ENCODE peak calls at places on chromosomes 16 and 17, in five cellular contexts. One of them, this sample, is unnamed.

GRCh38 chr17:64240741-64241347 is 22.2 kb downstream of the TEX2 start:
- DNase-seq in GM23338: no peak
- DNase-seq in GM12878: no peak
- DNase-seq in prostate gland: peak; percentile 10
- DNase-seq in stomach: no peak
- DNase-seq in this sample: peak; percentile 92

GRCh38 chr17:4934173-4934979 is 2.3 kb downstream of the GP1BA start:
- DNase-seq in prostate gland: no peak
- DNase-seq in GM12878: no peak
- DNase-seq in stomach: peak; percentile 69
- DNase-seq in GM23338: peak; percentile 70
- DNase-seq in this sample: no peak

GRCh38 chr16:4935231-4935855 is 1.6 kb downstream of the PPL start:
- DNase-seq in GM23338: no peak
- DNase-seq in GM12878: no peak
- DNase-seq in prostate gland: peak; percentile 91
- DNase-seq in stomach: peak; percentile 83
- DNase-seq in this sample: peak; percentile 96

GRCh38 chr16:66798162-66798561 is 3.2 kb downstream of the TERB1 start:
- DNase-seq in GM23338: no peak
- DNase-seq in GM12878: no peak
- DNase-seq in prostate gland: no peak
- DNase-seq in stomach: no peak
- DNase-seq in this sample: no peak

GRCh38 chr16:57373117-57373947 is 1.0 kb downstream of the CX3CL1 start:
- DNase-seq in stomach: no peak
- DNase-seq in GM12878: no peak
- DNase-seq in prostate gland: no peak
- DNase-seq in GM23338: no peak
- DNase-seq in this sample: no peak

GRCh38 chr16:17072104-17072503 is 398.7 kb downstream of the XYLT1 start:
- DNase-seq in GM12878: no peak
- DNase-seq in stomach: no peak
- DNase-seq in prostate gland: no peak
- DNase-seq in GM23338: no peak
- DNase-seq in this sample: no peak

GRCh38 chr17:2024572-2025219 is 438 bp downstream of the RTN4RL1 start:
- DNase-seq in stomach: no peak
- DNase-seq in GM23338: peak; percentile 51
- DNase-seq in prostate gland: no peak
- DNase-seq in GM12878: no peak
- DNase-seq in this sample: no peak

GRCh38 chr17:32265896-32266388 is 310 bp downstream of the RHBDL3 start:
- DNase-seq in stomach: no peak
- DNase-seq in GM12878: no peak
- DNase-seq in GM23338: peak; percentile 37
- DNase-seq in prostate gland: no peak
- DNase-seq in this sample: no peak

GRCh38 chr17:78967782-78968362 is 11.9 kb downstream of the LGALS3BP start:
- DNase-seq in prostate gland: no peak
- DNase-seq in GM23338: no peak
- DNase-seq in GM12878: no peak
- DNase-seq in stomach: no peak
- DNase-seq in this sample: no peak

GRCh38 chr16:89315791-89316581 is 98.5 kb downstream of the ZNF778 start:
- DNase-seq in GM12878: peak; percentile 44
- DNase-seq in stomach: peak; percentile 34
- DNase-seq in prostate gland: no peak
- DNase-seq in GM23338: no peak
- DNase-seq in this sample: no peak

GRCh38 chr17:1953866-1954265 is 71.3 kb downstream of the RTN4RL1 start:
- DNase-seq in GM23338: no peak
- DNase-seq in stomach: no peak
- DNase-seq in prostate gland: no peak
- DNase-seq in GM12878: no peak
- DNase-seq in this sample: no peak

GRCh38 chr17:66612993-66613392 is 221.9 kb upstream of the CACNG5 start:
- DNase-seq in GM23338: no peak
- DNase-seq in prostate gland: no peak
- DNase-seq in stomach: no peak
- DNase-seq in GM12878: no peak
- DNase-seq in this sample: no peak

GRCh38 chr17:37737971-37738370 is 6.9 kb downstream of the HNF1B start:
- DNase-seq in prostate gland: no peak
- DNase-seq in stomach: no peak
- DNase-seq in GM23338: no peak
- DNase-seq in GM12878: no peak
- DNase-seq in this sample: no peak

GRCh38 chr16:75341934-75342811 is 90.7 kb upstream of the BCAR1 start:
- DNase-seq in prostate gland: peak; percentile 48
- DNase-seq in stomach: no peak
- DNase-seq in GM12878: no peak
- DNase-seq in GM23338: no peak
- DNase-seq in this sample: no peak

GRCh38 chr17:2064147-2064489 is 9.2 kb downstream of the HIC1 start:
- DNase-seq in GM23338: no peak
- DNase-seq in stomach: no peak
- DNase-seq in GM12878: no peak
- DNase-seq in prostate gland: no peak
- DNase-seq in this sample: no peak

GRCh38 chr16:67029249-67030096 is 524 bp downstream of the CBFB start:
- DNase-seq in GM23338: peak; percentile 25
- DNase-seq in prostate gland: peak; percentile 57
- DNase-seq in stomach: peak; percentile 66
- DNase-seq in GM12878: no peak
- DNase-seq in this sample: peak; percentile 85

DNA sequence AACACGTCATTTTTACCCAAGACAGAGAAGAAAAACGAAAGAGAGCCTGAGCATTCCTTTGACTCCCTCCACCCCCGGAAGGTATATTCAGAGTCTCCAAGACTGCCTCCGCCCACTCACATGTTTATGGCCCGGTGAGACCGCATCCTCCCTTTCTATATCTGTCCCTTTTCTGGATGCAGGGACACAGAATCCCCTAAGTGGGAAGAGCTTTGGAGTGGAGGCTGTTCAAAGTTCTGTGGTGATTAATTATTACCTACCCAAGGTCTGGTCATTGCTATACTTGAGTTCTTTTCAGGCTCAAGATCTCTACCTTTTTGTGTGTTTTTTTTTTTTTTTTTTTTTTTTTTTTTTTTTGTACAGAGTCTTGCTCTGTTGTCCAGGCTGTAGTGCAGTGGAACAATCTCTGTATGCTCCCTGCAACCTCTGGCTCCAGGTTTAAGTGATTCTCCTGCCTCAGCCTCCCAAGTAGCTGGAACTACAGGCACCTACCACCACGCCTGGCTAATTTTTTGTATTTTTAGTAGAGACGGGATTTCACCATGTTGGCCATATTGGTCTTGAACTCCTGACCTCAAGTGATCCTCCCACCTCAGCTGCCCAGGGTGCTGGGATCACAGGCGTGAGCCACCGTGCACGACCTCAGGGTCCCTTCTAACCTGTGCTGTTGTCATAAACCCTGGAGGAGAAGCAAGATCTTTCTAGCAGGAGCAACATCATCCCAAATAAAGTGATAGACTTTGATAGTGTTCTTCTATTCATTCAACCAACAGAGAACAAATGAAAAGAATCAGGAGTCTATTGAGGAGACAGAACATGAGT is 407.1 kb downstream of the WWOX start:
- DNase-seq in stomach: no peak
- DNase-seq in prostate gland: no peak
- DNase-seq in GM12878: no peak
- DNase-seq in GM23338: no peak
- DNase-seq in this sample: no peak
- TF ChIP-seq POLR2AphosphoS5 in stomach: no peak
- TF ChIP-seq POLR2AphosphoS5 in prostate gland: no peak
- TF ChIP-seq POLR2AphosphoS5 in GM12878: no peak
- TF ChIP-seq POLR2AphosphoS5 in GM23338: no peak
- TF ChIP-seq POLR2AphosphoS5 in this sample: no peak

DNA sequence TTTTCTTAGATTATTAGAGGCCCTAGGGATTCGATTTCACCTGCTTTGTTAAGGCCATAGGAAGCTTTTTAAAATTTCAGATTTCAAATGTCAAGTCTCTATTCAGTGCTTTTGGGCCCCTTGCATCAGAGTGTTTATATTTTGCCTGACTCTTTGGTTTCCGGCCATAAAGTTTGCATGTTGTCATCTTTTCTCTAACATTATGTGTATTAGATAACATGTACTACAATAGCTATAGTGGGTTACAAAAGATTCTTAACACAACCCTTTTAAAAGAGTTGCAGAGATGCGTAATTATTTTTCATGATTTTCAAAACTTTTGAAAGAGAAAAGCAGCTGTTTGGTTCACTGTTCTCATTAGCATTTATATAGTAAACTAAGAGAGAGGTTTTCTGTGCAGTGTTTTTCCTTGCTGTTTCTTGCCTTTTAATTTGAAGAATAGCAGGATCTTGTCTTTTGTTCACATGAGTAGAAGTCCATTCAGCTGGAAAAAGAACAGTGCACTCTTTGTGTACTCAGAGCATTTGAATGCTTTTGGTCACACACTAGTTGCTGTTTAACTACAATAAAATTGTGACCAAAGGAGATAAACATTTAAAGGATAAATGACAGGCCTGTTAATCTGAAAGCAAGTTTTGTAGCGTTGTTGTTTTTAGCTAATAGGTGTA is 52.5 kb downstream of the FTO start:
- DNase-seq in stomach: no peak
- DNase-seq in prostate gland: no peak
- DNase-seq in GM23338: no peak
- DNase-seq in GM12878: no peak
- DNase-seq in this sample: no peak
- H3K27ac ChIP-seq in stomach: no peak overlapping the region
- H3K27ac ChIP-seq in prostate gland: no peak overlapping the region
- H3K27ac ChIP-seq in GM23338: no peak overlapping the region
- H3K27ac ChIP-seq in GM12878: no peak overlapping the region
- H3K27ac ChIP-seq in this sample: peak overlapping the region; percentile 35

GRCh38 chr16:80665356-80665755 is 124.6 kb downstream of the DYNLRB2 start:
- DNase-seq in stomach: no peak
- DNase-seq in GM23338: no peak
- DNase-seq in prostate gland: no peak
- DNase-seq in GM12878: no peak
- DNase-seq in this sample: no peak
- TF ChIP-seq POLR2AphosphoS5 in stomach: no peak
- TF ChIP-seq POLR2AphosphoS5 in GM23338: no peak
- TF ChIP-seq POLR2AphosphoS5 in prostate gland: no peak
- TF ChIP-seq POLR2AphosphoS5 in GM12878: no peak
- TF ChIP-seq POLR2AphosphoS5 in this sample: no peak

GRCh38 chr16:85676466-85676865 is 12.3 kb downstream of the GINS2 start:
- DNase-seq in stomach: no peak
- DNase-seq in GM12878: no peak
- DNase-seq in GM23338: no peak
- DNase-seq in prostate gland: no peak
- DNase-seq in this sample: no peak

GRCh38 chr16:85675528-85675927 is 13.2 kb downstream of the GINS2 start:
- DNase-seq in GM23338: peak; percentile 63
- DNase-seq in prostate gland: no peak
- DNase-seq in stomach: no peak
- DNase-seq in GM12878: no peak
- DNase-seq in this sample: no peak

GRCh38 chr16:85678821-85679220 is 9.9 kb downstream of the GINS2 start:
- DNase-seq in GM12878: no peak
- DNase-seq in stomach: no peak
- DNase-seq in GM23338: no peak
- DNase-seq in prostate gland: no peak
- DNase-seq in this sample: no peak

GRCh38 chr16:85678016-85678415 is 10.7 kb downstream of the GINS2 start:
- DNase-seq in GM23338: no peak
- DNase-seq in GM12878: no peak
- DNase-seq in stomach: no peak
- DNase-seq in prostate gland: no peak
- DNase-seq in this sample: no peak

DNA sequence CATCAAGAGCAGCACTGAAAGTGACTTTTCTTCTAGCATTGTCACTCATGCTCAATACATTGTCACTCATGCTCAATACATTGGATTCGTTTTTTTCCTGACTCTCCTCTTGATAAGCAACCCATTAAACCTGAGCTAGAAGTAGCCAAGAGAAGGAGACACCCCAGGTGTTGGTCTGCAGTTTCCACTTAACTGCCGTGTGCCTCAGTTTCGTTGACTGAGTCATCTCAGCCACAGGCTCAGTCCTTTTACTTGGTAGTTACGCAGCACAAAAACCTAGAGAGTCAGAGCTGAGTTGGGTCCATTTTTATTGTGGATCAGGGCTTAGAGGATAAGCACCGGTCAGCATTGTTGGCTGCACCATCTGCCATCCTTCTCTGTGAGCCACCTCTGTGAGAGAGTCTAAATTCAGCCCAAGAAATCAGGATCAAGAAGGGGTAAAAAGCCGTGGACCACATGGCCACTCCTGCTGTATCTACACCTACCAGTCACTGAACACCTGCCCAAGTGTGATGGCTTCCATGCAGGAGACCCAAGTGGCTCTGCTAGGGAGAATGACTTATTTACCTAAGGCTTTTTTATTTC is 11.3 kb downstream of the GINS2 start:
- DNase-seq in GM12878: no peak
- DNase-seq in stomach: no peak
- DNase-seq in GM23338: no peak
- DNase-seq in prostate gland: no peak
- DNase-seq in this sample: no peak
- H3K27ac ChIP-seq in GM12878: no peak overlapping the region
- H3K27ac ChIP-seq in stomach: no peak overlapping the region
- H3K27ac ChIP-seq in GM23338: peak overlapping the region; percentile 52
- H3K27ac ChIP-seq in prostate gland: no peak overlapping the region
- H3K27ac ChIP-seq in this sample: no peak overlapping the region

GRCh38 chr17:50482516-50482915 is 3.9 kb downstream of the RSAD1 start:
- DNase-seq in stomach: peak; percentile 98
- DNase-seq in GM12878: peak; percentile 51
- DNase-seq in GM23338: peak; percentile 92
- DNase-seq in prostate gland: peak; percentile 95
- DNase-seq in this sample: peak; percentile 99
- TF ChIP-seq POLR2AphosphoS5 in stomach: peak; percentile 79
- TF ChIP-seq POLR2AphosphoS5 in GM12878: no peak
- TF ChIP-seq POLR2AphosphoS5 in GM23338: no peak
- TF ChIP-seq POLR2AphosphoS5 in prostate gland: peak; percentile 98
- TF ChIP-seq POLR2AphosphoS5 in this sample: peak; percentile 75